ENCODE peak calls at places on chromosomes 5 and 9, in ten cellular contexts. K is GM10248; X is lower leg skin; F is endothelial cell; V is progenitor cell of endocrine pancreas; P is CD8-positive, alpha-beta T cell; U is GM12865; L is upper lobe of right lung; A is OCI-LY7; C is BJ. T is an unnamed sample.

GRCh38 chr9:93392974-93393373 is 58.5 kb upstream of the FAM120A start:
- DNase-seq in K (no peak), X (no peak), F (no peak), V (no peak), P (no peak), U (no peak), L (no peak), A (no peak), C (no peak), T (no peak)

GRCh38 chr9:419571-420156 is 205.0 kb downstream of the DOCK8 start:
- DNase-seq in K (no peak), X (no peak), F (no peak), V (no peak), P (no peak), U (no peak), L (no peak), A (no peak), C (peak), T (peak)

GRCh38 chr5:140296289-140296688 is 6.6 kb downstream of the PFDN1 start:
- DNase-seq in K (no peak), X (no peak), F (no peak), V (no peak), P (no peak), U (no peak), L (no peak), A (no peak), C (no peak), T (no peak)

GRCh38 chr9:36842560-36843530 is 191.2 kb downstream of the PAX5 start:
- DNase-seq in K (no peak), X (no peak), F (no peak), V (no peak), P (no peak), U (no peak), L (no peak), A (no peak), C (no peak), T (no peak)

GRCh38 chr9:121839726-121840500 is 188.5 kb downstream of the DAB2IP start:
- DNase-seq in K (peak), X (no peak), F (no peak), V (no peak), P (no peak), U (peak), L (peak), A (no peak), C (no peak), T (no peak)

GRCh38 chr5:55903121-55903701 is 52.1 kb downstream of the IL31RA start:
- DNase-seq in K (peak), X (peak), F (no peak), V (no peak), P (peak), U (peak), L (no peak), A (no peak), C (no peak), T (no peak)

GRCh38 chr9:137731947-137732813 is 113.4 kb downstream of the EHMT1 start:
- DNase-seq in K (no peak), X (no peak), F (no peak), V (no peak), P (no peak), U (no peak), L (no peak), A (no peak), C (no peak), T (no peak)

GRCh38 chr5:12354686-12355085 is 450.4 kb upstream of the CTNND2 start:
- DNase-seq in K (no peak), X (no peak), F (no peak), V (no peak), P (no peak), U (no peak), L (no peak), A (no peak), C (no peak), T (no peak)

GRCh38 chr9:80650964-80651555 is 1038.3 kb downstream of the TLE1 start:
- DNase-seq in K (no peak), X (no peak), F (no peak), V (no peak), P (no peak), U (no peak), L (no peak), A (no peak), C (no peak), T (no peak)

GRCh38 chr9:108104991-108105390 is 615.4 kb upstream of the KLF4 start:
- DNase-seq in K (no peak), X (no peak), F (no peak), V (no peak), P (no peak), U (no peak), L (no peak), A (no peak), C (no peak), T (no peak)

GRCh38 chr9:100074093-100074492 is 24.7 kb downstream of the ERP44 start:
- DNase-seq in K (no peak), X (no peak), F (no peak), V (no peak), P (no peak), U (no peak), L (no peak), A (no peak), C (no peak), T (no peak)

GRCh38 chr5:172364773-172365172 is 81.2 kb upstream of the UBTD2 start:
- DNase-seq in K (no peak), X (no peak), F (no peak), V (no peak), P (no peak), U (peak), L (no peak), A (no peak), C (no peak), T (no peak)
- TF ChIP-seq CTCF in K (no peak), X (no peak), F (no peak), V (no peak), P (no peak), U (no peak), L (no peak), A (no peak), C (no peak), T (no peak)

GRCh38 chr5:111060169-111060568 is 11.3 kb upstream of the TSLP start:
- DNase-seq in K (no peak), X (no peak), F (no peak), V (no peak), P (no peak), U (no peak), L (no peak), A (no peak), C (no peak), T (no peak)

GRCh38 chr5:111061618-111062017 is 9.9 kb upstream of the TSLP start:
- DNase-seq in K (no peak), X (no peak), F (no peak), V (no peak), P (no peak), U (no peak), L (no peak), A (no peak), C (no peak), T (no peak)

GRCh38 chr5:111066261-111066938 is 5.1 kb upstream of the TSLP start:
- DNase-seq in K (no peak), X (no peak), F (no peak), V (no peak), P (no peak), U (no peak), L (no peak), A (no peak), C (no peak), T (no peak)

GRCh38 chr5:111068208-111068607 is 3.3 kb upstream of the TSLP start:
- DNase-seq in K (no peak), X (no peak), F (no peak), V (no peak), P (no peak), U (no peak), L (no peak), A (no peak), C (no peak), T (no peak)

GRCh38 chr5:111063709-111064322 is 7.7 kb upstream of the TSLP start:
- DNase-seq in K (no peak), X (no peak), F (no peak), V (no peak), P (no peak), U (peak), L (no peak), A (peak), C (no peak), T (no peak)
- TF ChIP-seq CTCF in K (peak), X (no peak), F (no peak), V (peak), P (no peak), U (peak), L (peak), A (peak), C (peak), T (no peak)

GRCh38 chr9:133374612-133375115 is 1.2 kb downstream of the SURF4 start:
- DNase-seq in K (no peak), X (no peak), F (no peak), V (no peak), P (peak), U (no peak), L (no peak), A (no peak), C (no peak), T (no peak)

GRCh38 chr9:133377721-133378216 is 1.6 kb downstream of the STKLD1 start:
- DNase-seq in K (no peak), X (no peak), F (no peak), V (no peak), P (no peak), U (no peak), L (no peak), A (no peak), C (no peak), T (no peak)

GRCh38 chr9:133372144-133372543 is 3.7 kb downstream of the SURF4 start:
- DNase-seq in K (no peak), X (no peak), F (no peak), V (no peak), P (no peak), U (no peak), L (no peak), A (no peak), C (no peak), T (no peak)

GRCh38 chr9:133375724-133376654 is at the start of the genes STKLD1 and SURF4:
- DNase-seq in K (peak), X (peak), F (peak), V (peak), P (peak), U (peak), L (peak), A (peak), C (peak), T (peak)

DNA sequence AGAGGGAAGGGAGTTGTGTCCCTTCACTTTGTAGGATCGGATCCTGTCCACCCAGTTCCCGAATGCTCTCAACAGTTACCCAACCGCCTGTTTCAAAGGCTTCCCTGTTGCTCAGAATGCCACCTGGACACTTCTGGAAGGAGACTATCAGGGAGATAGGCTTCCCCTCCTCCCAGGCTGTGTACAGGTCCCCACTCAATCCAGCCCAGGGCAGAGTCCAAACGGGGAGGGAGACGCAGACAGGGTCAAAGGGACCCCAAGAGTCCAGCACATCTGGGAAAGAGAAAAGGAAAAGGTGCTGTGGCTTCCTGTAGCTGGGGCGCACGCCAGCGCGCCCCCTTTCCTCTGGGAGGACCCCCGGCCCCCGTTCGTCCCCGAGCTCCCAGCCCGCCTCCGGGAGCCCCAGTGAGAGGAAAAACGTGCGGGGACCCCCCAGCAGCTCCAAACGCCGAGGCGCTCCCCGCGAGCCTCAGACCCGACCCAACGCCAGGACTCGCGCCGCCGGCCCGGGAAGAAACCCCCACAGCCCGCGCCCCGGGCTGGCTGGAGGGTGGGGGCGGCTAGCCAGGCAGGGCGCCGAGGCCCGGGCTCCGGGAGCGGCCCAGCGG is 640 bp downstream of the SURF4 start:
- DNase-seq in K (peak), X (no peak), F (peak), V (peak), P (no peak), U (peak), L (no peak), A (peak), C (no peak), T (peak)
- TF ChIP-seq CTCF in K (peak), X (no peak), F (no peak), V (peak), P (no peak), U (no peak), L (no peak), A (peak), C (no peak), T (no peak)

GRCh38 chr9:90964101-90965020 is 162.7 kb downstream of the SYK start:
- DNase-seq in K (peak), X (no peak), F (no peak), V (no peak), P (no peak), U (peak), L (peak), A (peak), C (no peak), T (no peak)
- TF ChIP-seq CTCF in K (no peak), X (no peak), F (no peak), V (peak), P (no peak), U (peak), L (peak), A (peak), C (no peak), T (no peak)

GRCh38 chr9:130319300-130319699 is 53.7 kb downstream of the HMCN2 start:
- DNase-seq in K (no peak), X (no peak), F (no peak), V (no peak), P (no peak), U (no peak), L (no peak), A (no peak), C (no peak), T (no peak)

GRCh38 chr9:130321539-130321938 is 56.0 kb downstream of the HMCN2 start:
- DNase-seq in K (no peak), X (no peak), F (no peak), V (no peak), P (no peak), U (no peak), L (no peak), A (no peak), C (no peak), T (no peak)

GRCh38 chr9:130321082-130321481 is 55.5 kb downstream of the HMCN2 start:
- DNase-seq in K (no peak), X (no peak), F (no peak), V (no peak), P (no peak), U (no peak), L (no peak), A (no peak), C (no peak), T (no peak)

GRCh38 chr9:130319944-130320696 is 54.6 kb downstream of the HMCN2 start:
- DNase-seq in K (no peak), X (no peak), F (no peak), V (no peak), P (no peak), U (no peak), L (no peak), A (no peak), C (no peak), T (no peak)

DNA sequence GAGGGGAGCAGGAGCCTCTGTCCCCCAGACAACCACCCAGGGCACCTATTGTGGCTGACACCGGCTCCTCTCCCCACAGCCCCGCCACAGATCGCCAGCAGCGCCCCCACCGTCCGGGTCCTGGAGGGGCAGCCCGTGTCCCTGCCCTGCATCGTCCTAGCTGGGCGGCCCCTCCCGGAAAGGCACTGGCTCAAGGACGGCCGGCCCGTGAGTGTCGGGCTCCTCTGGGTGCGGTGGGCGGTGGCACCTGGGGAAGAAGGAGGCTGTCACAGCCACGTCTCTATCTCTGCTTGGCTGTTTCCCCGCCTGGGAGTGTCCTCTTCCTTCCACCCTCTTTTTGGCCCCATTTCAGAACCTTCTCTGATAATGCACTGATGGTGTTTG is 55.1 kb downstream of the HMCN2 start:
- DNase-seq in K (no peak), X (no peak), F (no peak), V (no peak), P (no peak), U (no peak), L (peak), A (no peak), C (no peak), T (no peak)
- TF ChIP-seq CTCF in K (no peak), X (no peak), F (no peak), V (no peak), P (no peak), U (peak), L (peak), A (no peak), C (no peak), T (no peak)

GRCh38 chr5:37506722-37507121 is 127.6 kb downstream of the WDR70 start:
- DNase-seq in K (no peak), X (no peak), F (no peak), V (no peak), P (no peak), U (no peak), L (no peak), A (no peak), C (no peak), T (no peak)
- TF ChIP-seq CTCF in K (no peak), X (no peak), F (no peak), V (no peak), P (no peak), U (no peak), L (no peak), A (no peak), C (no peak), T (no peak)

GRCh38 chr5:170571331-170571731 is 67.5 kb downstream of the KCNIP1 start:
- DNase-seq in K (no peak), X (no peak), F (no peak), V (no peak), P (no peak), U (no peak), L (no peak), A (no peak), C (no peak), T (no peak)
- TF ChIP-seq CTCF in K (no peak), X (no peak), F (no peak), V (no peak), P (no peak), U (no peak), L (no peak), A (no peak), C (no peak), T (no peak)

DNA sequence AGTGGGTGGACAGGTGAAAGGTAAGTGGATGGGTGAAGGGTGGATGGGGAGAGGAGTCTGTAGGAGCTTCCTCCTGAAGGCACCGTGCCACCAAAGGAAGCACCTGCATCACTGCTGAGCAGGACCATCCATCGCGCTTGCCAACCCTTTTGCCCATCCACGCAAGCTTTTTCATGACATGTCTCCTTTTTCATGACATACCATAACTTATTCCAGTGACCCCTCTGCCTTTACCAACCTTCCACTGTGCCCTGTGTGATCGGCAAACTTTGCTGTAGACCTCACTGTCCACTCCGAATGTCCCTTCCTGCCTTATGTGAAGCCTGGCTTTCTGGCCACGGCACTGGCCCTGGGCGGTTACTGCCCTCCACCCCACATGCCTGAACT is 13.4 kb downstream of the FLT4 start:
- DNase-seq in K (no peak), X (no peak), F (no peak), V (no peak), P (no peak), U (no peak), L (peak), A (no peak), C (no peak), T (no peak)
- TF ChIP-seq CTCF in K (no peak), X (no peak), F (no peak), V (no peak), P (no peak), U (no peak), L (no peak), A (no peak), C (no peak), T (no peak)

T was measured in mesothelial cell of epicardium.